ENCODE peak calls at places on chromosomes 5 and 9, in six cellular contexts. L, V, J, O, R and F are unnamed samples.
A peak's percentile ranks its signal among the peaks of the same experiment; 100 is the strongest.

GRCh38 chr5:16800477-16800876 is 135.6 kb downstream of the MYO10 start:
- DNase-seq in L (no peak), V (no peak), J (no peak), O (no peak), R (no peak), F (no peak)

GRCh38 chr9:116355153-116355827 is 201.7 kb downstream of the PAPPA start:
- DNase-seq in L (no peak), V (no peak), J (no peak), O (peak; percentile 15), R (peak; percentile 49), F (no peak)

GRCh38 chr5:79642210-79642609 is 30.0 kb downstream of the TENT2 start:
- DNase-seq in L (no peak), V (no peak), J (no peak), O (no peak), R (peak; percentile 2), F (no peak)

GRCh38 chr5:179797741-179798140 is 4.0 kb downstream of the LTC4S start:
- DNase-seq in L (no peak), V (no peak), J (no peak), O (no peak), R (no peak), F (no peak)

GRCh38 chr5:36680066-36680465 is 73.7 kb downstream of the SLC1A3 start:
- DNase-seq in L (no peak), V (no peak), J (no peak), O (no peak), R (no peak), F (no peak)

GRCh38 chr5:139997276-139997675 is 45.8 kb downstream of the NRG2 start:
- DNase-seq in L (no peak), V (no peak), J (no peak), O (no peak), R (no peak), F (no peak)

GRCh38 chr5:134506054-134507039 is 19.1 kb upstream of the JADE2 start:
- DNase-seq in L (peak; percentile 84), V (peak; percentile 83), J (no peak), O (no peak), R (peak; percentile 46), F (no peak)

GRCh38 chr9:135355466-135356420 is 123.8 kb upstream of the PPP1R26 start:
- DNase-seq in L (no peak), V (no peak), J (no peak), O (no peak), R (no peak), F (no peak)

GRCh38 chr9:108105885-108106284 is 616.3 kb upstream of the KLF4 start:
- DNase-seq in L (no peak), V (no peak), J (no peak), O (no peak), R (no peak), F (no peak)